ENCODE peak calls at places on chromosomes 3 and 15, in nine cellular contexts. One of them, this sample, is unnamed.

GRCh38 chr15:78565097-78565950 is at the start of gene CHRNA5:
- DNase-seq in right lobe of liver: peak; percentile 79
- DNase-seq in T1000: peak; percentile 72
- DNase-seq in anterior cingulate cortex: no peak
- DNase-seq in CD8-positive, alpha-beta memory T cell: peak; percentile 33
- DNase-seq in progenitor cell of endocrine pancreas: peak; percentile 95
- DNase-seq in activated T-helper 1 cell treated with anti-CD3 and anti-CD28 coated beads, Interleukin-2, amount 50 U/mL, for 16 hours: peak; percentile 45
- DNase-seq in tibial nerve: peak; percentile 44
- DNase-seq in lower leg skin: peak; percentile 89
- DNase-seq in this sample: peak; percentile 78

GRCh38 chr15:74857082-74857655 is 14.2 kb upstream of the ULK3 start:
- DNase-seq in right lobe of liver: no peak
- DNase-seq in T1000: no peak
- DNase-seq in anterior cingulate cortex: no peak
- DNase-seq in CD8-positive, alpha-beta memory T cell: no peak
- DNase-seq in progenitor cell of endocrine pancreas: no peak
- DNase-seq in activated T-helper 1 cell treated with anti-CD3 and anti-CD28 coated beads, Interleukin-2, amount 50 U/mL, for 16 hours: no peak
- DNase-seq in tibial nerve: no peak
- DNase-seq in lower leg skin: no peak
- DNase-seq in this sample: peak; percentile 52

GRCh38 chr3:42701371-42702065 is 1.1 kb downstream of the HHATL start:
- DNase-seq in right lobe of liver: no peak
- DNase-seq in T1000: peak; percentile 14
- DNase-seq in anterior cingulate cortex: peak; percentile 49
- DNase-seq in CD8-positive, alpha-beta memory T cell: peak; percentile 49
- DNase-seq in progenitor cell of endocrine pancreas: peak; percentile 72
- DNase-seq in activated T-helper 1 cell treated with anti-CD3 and anti-CD28 coated beads, Interleukin-2, amount 50 U/mL, for 16 hours: peak; percentile 23
- DNase-seq in tibial nerve: no peak
- DNase-seq in lower leg skin: no peak
- DNase-seq in this sample: peak; percentile 27

GRCh38 chr15:82960766-82961165 is 8.2 kb upstream of the HOMER2 start:
- DNase-seq in right lobe of liver: no peak
- DNase-seq in T1000: no peak
- DNase-seq in anterior cingulate cortex: no peak
- DNase-seq in CD8-positive, alpha-beta memory T cell: no peak
- DNase-seq in progenitor cell of endocrine pancreas: no peak
- DNase-seq in activated T-helper 1 cell treated with anti-CD3 and anti-CD28 coated beads, Interleukin-2, amount 50 U/mL, for 16 hours: no peak
- DNase-seq in tibial nerve: no peak
- DNase-seq in lower leg skin: no peak
- DNase-seq in this sample: no peak

GRCh38 chr15:24848050-24848449 is 106.7 kb upstream of the SNRPN start:
- DNase-seq in right lobe of liver: no peak
- DNase-seq in T1000: no peak
- DNase-seq in anterior cingulate cortex: no peak
- DNase-seq in CD8-positive, alpha-beta memory T cell: no peak
- DNase-seq in progenitor cell of endocrine pancreas: peak; percentile 31
- DNase-seq in activated T-helper 1 cell treated with anti-CD3 and anti-CD28 coated beads, Interleukin-2, amount 50 U/mL, for 16 hours: no peak
- DNase-seq in tibial nerve: no peak
- DNase-seq in lower leg skin: no peak
- DNase-seq in this sample: no peak

GRCh38 chr3:57998366-57999283 is 9.6 kb upstream of the FLNB start:
- DNase-seq in right lobe of liver: no peak
- DNase-seq in T1000: no peak
- DNase-seq in anterior cingulate cortex: no peak
- DNase-seq in CD8-positive, alpha-beta memory T cell: no peak
- DNase-seq in progenitor cell of endocrine pancreas: no peak
- DNase-seq in activated T-helper 1 cell treated with anti-CD3 and anti-CD28 coated beads, Interleukin-2, amount 50 U/mL, for 16 hours: no peak
- DNase-seq in tibial nerve: no peak
- DNase-seq in lower leg skin: no peak
- DNase-seq in this sample: peak; percentile 38

GRCh38 chr3:151903501-151903991 is 30.1 kb downstream of the SUCNR1 start:
- DNase-seq in right lobe of liver: no peak
- DNase-seq in T1000: no peak
- DNase-seq in anterior cingulate cortex: no peak
- DNase-seq in CD8-positive, alpha-beta memory T cell: no peak
- DNase-seq in progenitor cell of endocrine pancreas: no peak
- DNase-seq in activated T-helper 1 cell treated with anti-CD3 and anti-CD28 coated beads, Interleukin-2, amount 50 U/mL, for 16 hours: no peak
- DNase-seq in tibial nerve: no peak
- DNase-seq in lower leg skin: no peak
- DNase-seq in this sample: no peak

GRCh38 chr3:77372634-77373346 is 332.9 kb downstream of the ROBO2 start:
- DNase-seq in right lobe of liver: no peak
- DNase-seq in T1000: no peak
- DNase-seq in anterior cingulate cortex: no peak
- DNase-seq in CD8-positive, alpha-beta memory T cell: no peak
- DNase-seq in progenitor cell of endocrine pancreas: no peak
- DNase-seq in activated T-helper 1 cell treated with anti-CD3 and anti-CD28 coated beads, Interleukin-2, amount 50 U/mL, for 16 hours: no peak
- DNase-seq in tibial nerve: no peak
- DNase-seq in lower leg skin: no peak
- DNase-seq in this sample: no peak

GRCh38 chr15:52505141-52505540 is 23.5 kb downstream of the MYO5A start:
- DNase-seq in right lobe of liver: no peak
- DNase-seq in T1000: no peak
- DNase-seq in anterior cingulate cortex: no peak
- DNase-seq in CD8-positive, alpha-beta memory T cell: no peak
- DNase-seq in progenitor cell of endocrine pancreas: no peak
- DNase-seq in activated T-helper 1 cell treated with anti-CD3 and anti-CD28 coated beads, Interleukin-2, amount 50 U/mL, for 16 hours: no peak
- DNase-seq in tibial nerve: no peak
- DNase-seq in lower leg skin: peak; percentile 83
- DNase-seq in this sample: peak; percentile 60

GRCh38 chr3:186088335-186088734 is 20.6 kb downstream of the ETV5 start:
- DNase-seq in right lobe of liver: no peak
- DNase-seq in T1000: no peak
- DNase-seq in anterior cingulate cortex: no peak
- DNase-seq in CD8-positive, alpha-beta memory T cell: no peak
- DNase-seq in progenitor cell of endocrine pancreas: no peak
- DNase-seq in activated T-helper 1 cell treated with anti-CD3 and anti-CD28 coated beads, Interleukin-2, amount 50 U/mL, for 16 hours: no peak
- DNase-seq in tibial nerve: no peak
- DNase-seq in lower leg skin: no peak
- DNase-seq in this sample: no peak

GRCh38 chr3:145017959-145018358 is 1046.3 kb downstream of the DIPK2A start:
- DNase-seq in right lobe of liver: no peak
- DNase-seq in T1000: no peak
- DNase-seq in anterior cingulate cortex: no peak
- DNase-seq in CD8-positive, alpha-beta memory T cell: no peak
- DNase-seq in progenitor cell of endocrine pancreas: no peak
- DNase-seq in activated T-helper 1 cell treated with anti-CD3 and anti-CD28 coated beads, Interleukin-2, amount 50 U/mL, for 16 hours: no peak
- DNase-seq in tibial nerve: no peak
- DNase-seq in lower leg skin: no peak
- DNase-seq in this sample: no peak

GRCh38 chr3:192884831-192885356 is 32.8 kb downstream of the MB21D2 start:
- DNase-seq in right lobe of liver: no peak
- DNase-seq in T1000: no peak
- DNase-seq in anterior cingulate cortex: no peak
- DNase-seq in CD8-positive, alpha-beta memory T cell: no peak
- DNase-seq in progenitor cell of endocrine pancreas: no peak
- DNase-seq in activated T-helper 1 cell treated with anti-CD3 and anti-CD28 coated beads, Interleukin-2, amount 50 U/mL, for 16 hours: no peak
- DNase-seq in tibial nerve: no peak
- DNase-seq in lower leg skin: no peak
- DNase-seq in this sample: no peak

GRCh38 chr15:75153084-75153483 is 48.6 kb upstream of the C15orf39 start:
- DNase-seq in right lobe of liver: no peak
- DNase-seq in T1000: no peak
- DNase-seq in anterior cingulate cortex: no peak
- DNase-seq in CD8-positive, alpha-beta memory T cell: no peak
- DNase-seq in progenitor cell of endocrine pancreas: no peak
- DNase-seq in activated T-helper 1 cell treated with anti-CD3 and anti-CD28 coated beads, Interleukin-2, amount 50 U/mL, for 16 hours: no peak
- DNase-seq in tibial nerve: no peak
- DNase-seq in lower leg skin: no peak
- DNase-seq in this sample: peak; percentile 15

GRCh38 chr3:72756900-72757299 is 91.3 kb downstream of the SHQ1 start:
- DNase-seq in right lobe of liver: no peak
- DNase-seq in T1000: no peak
- DNase-seq in anterior cingulate cortex: no peak
- DNase-seq in CD8-positive, alpha-beta memory T cell: peak; percentile 62
- DNase-seq in progenitor cell of endocrine pancreas: no peak
- DNase-seq in activated T-helper 1 cell treated with anti-CD3 and anti-CD28 coated beads, Interleukin-2, amount 50 U/mL, for 16 hours: no peak
- DNase-seq in tibial nerve: no peak
- DNase-seq in lower leg skin: no peak
- DNase-seq in this sample: peak; percentile 95

GRCh38 chr3:161854232-161854771 is 357.7 kb downstream of the OTOL1 start:
- DNase-seq in right lobe of liver: no peak
- DNase-seq in T1000: peak; percentile 66
- DNase-seq in anterior cingulate cortex: no peak
- DNase-seq in CD8-positive, alpha-beta memory T cell: no peak
- DNase-seq in progenitor cell of endocrine pancreas: no peak
- DNase-seq in activated T-helper 1 cell treated with anti-CD3 and anti-CD28 coated beads, Interleukin-2, amount 50 U/mL, for 16 hours: no peak
- DNase-seq in tibial nerve: no peak
- DNase-seq in lower leg skin: no peak
- DNase-seq in this sample: peak; percentile 26

GRCh38 chr3:18507333-18507732 is 82.2 kb upstream of the SATB1 start:
- DNase-seq in right lobe of liver: no peak
- DNase-seq in T1000: no peak
- DNase-seq in anterior cingulate cortex: no peak
- DNase-seq in CD8-positive, alpha-beta memory T cell: no peak
- DNase-seq in progenitor cell of endocrine pancreas: no peak
- DNase-seq in activated T-helper 1 cell treated with anti-CD3 and anti-CD28 coated beads, Interleukin-2, amount 50 U/mL, for 16 hours: no peak
- DNase-seq in tibial nerve: no peak
- DNase-seq in lower leg skin: no peak
- DNase-seq in this sample: peak; percentile 22

GRCh38 chr3:123618768-123619484 is 34.1 kb upstream of the HACD2 start:
- DNase-seq in right lobe of liver: no peak
- DNase-seq in T1000: peak; percentile 8
- DNase-seq in anterior cingulate cortex: peak; percentile 44
- DNase-seq in CD8-positive, alpha-beta memory T cell: no peak
- DNase-seq in progenitor cell of endocrine pancreas: no peak
- DNase-seq in activated T-helper 1 cell treated with anti-CD3 and anti-CD28 coated beads, Interleukin-2, amount 50 U/mL, for 16 hours: no peak
- DNase-seq in tibial nerve: peak; percentile 60
- DNase-seq in lower leg skin: peak; percentile 76
- DNase-seq in this sample: peak; percentile 7

GRCh38 chr3:23550402-23550801 is 255.4 kb upstream of the UBE2E1 start:
- DNase-seq in right lobe of liver: no peak
- DNase-seq in T1000: no peak
- DNase-seq in anterior cingulate cortex: no peak
- DNase-seq in CD8-positive, alpha-beta memory T cell: no peak
- DNase-seq in progenitor cell of endocrine pancreas: no peak
- DNase-seq in activated T-helper 1 cell treated with anti-CD3 and anti-CD28 coated beads, Interleukin-2, amount 50 U/mL, for 16 hours: no peak
- DNase-seq in tibial nerve: no peak
- DNase-seq in lower leg skin: no peak
- DNase-seq in this sample: peak; percentile 48

GRCh38 chr3:42236611-42237010 is 29.4 kb downstream of the CCK start:
- DNase-seq in right lobe of liver: no peak
- DNase-seq in T1000: no peak
- DNase-seq in anterior cingulate cortex: no peak
- DNase-seq in CD8-positive, alpha-beta memory T cell: no peak
- DNase-seq in progenitor cell of endocrine pancreas: no peak
- DNase-seq in activated T-helper 1 cell treated with anti-CD3 and anti-CD28 coated beads, Interleukin-2, amount 50 U/mL, for 16 hours: no peak
- DNase-seq in tibial nerve: no peak
- DNase-seq in lower leg skin: no peak
- DNase-seq in this sample: no peak

GRCh38 chr15:61702224-61703120 is 357.8 kb downstream of the VPS13C start:
- DNase-seq in right lobe of liver: no peak
- DNase-seq in T1000: no peak
- DNase-seq in anterior cingulate cortex: no peak
- DNase-seq in CD8-positive, alpha-beta memory T cell: no peak
- DNase-seq in progenitor cell of endocrine pancreas: no peak
- DNase-seq in activated T-helper 1 cell treated with anti-CD3 and anti-CD28 coated beads, Interleukin-2, amount 50 U/mL, for 16 hours: no peak
- DNase-seq in tibial nerve: no peak
- DNase-seq in lower leg skin: no peak
- DNase-seq in this sample: no peak

GRCh38 chr3:43155464-43156121 is 49.7 kb upstream of the POMGNT2 start:
- DNase-seq in right lobe of liver: no peak
- DNase-seq in T1000: peak; percentile 45
- DNase-seq in anterior cingulate cortex: peak; percentile 40
- DNase-seq in CD8-positive, alpha-beta memory T cell: no peak
- DNase-seq in progenitor cell of endocrine pancreas: peak; percentile 32
- DNase-seq in activated T-helper 1 cell treated with anti-CD3 and anti-CD28 coated beads, Interleukin-2, amount 50 U/mL, for 16 hours: no peak
- DNase-seq in tibial nerve: peak; percentile 55
- DNase-seq in lower leg skin: peak; percentile 68
- DNase-seq in this sample: no peak

GRCh38 chr3:120177907-120178306 is 83.7 kb upstream of the GSK3B start:
- DNase-seq in right lobe of liver: no peak
- DNase-seq in T1000: no peak
- DNase-seq in anterior cingulate cortex: no peak
- DNase-seq in CD8-positive, alpha-beta memory T cell: no peak
- DNase-seq in progenitor cell of endocrine pancreas: no peak
- DNase-seq in activated T-helper 1 cell treated with anti-CD3 and anti-CD28 coated beads, Interleukin-2, amount 50 U/mL, for 16 hours: no peak
- DNase-seq in tibial nerve: no peak
- DNase-seq in lower leg skin: no peak
- DNase-seq in this sample: no peak

GRCh38 chr3:172367205-172368105 is 80.8 kb downstream of the GHSR start:
- DNase-seq in right lobe of liver: no peak
- DNase-seq in T1000: no peak
- DNase-seq in anterior cingulate cortex: no peak
- DNase-seq in CD8-positive, alpha-beta memory T cell: no peak
- DNase-seq in progenitor cell of endocrine pancreas: no peak
- DNase-seq in activated T-helper 1 cell treated with anti-CD3 and anti-CD28 coated beads, Interleukin-2, amount 50 U/mL, for 16 hours: no peak
- DNase-seq in tibial nerve: no peak
- DNase-seq in lower leg skin: no peak
- DNase-seq in this sample: no peak

GRCh38 chr3:156751461-156752025 is 74.6 kb upstream of the LEKR1 start:
- DNase-seq in right lobe of liver: no peak
- DNase-seq in T1000: peak; percentile 23
- DNase-seq in anterior cingulate cortex: no peak
- DNase-seq in CD8-positive, alpha-beta memory T cell: no peak
- DNase-seq in progenitor cell of endocrine pancreas: no peak
- DNase-seq in activated T-helper 1 cell treated with anti-CD3 and anti-CD28 coated beads, Interleukin-2, amount 50 U/mL, for 16 hours: no peak
- DNase-seq in tibial nerve: peak; percentile 14
- DNase-seq in lower leg skin: peak; percentile 63
- DNase-seq in this sample: no peak

GRCh38 chr3:121914081-121914998 is 20.1 kb downstream of the SLC15A2 start:
- DNase-seq in right lobe of liver: no peak
- DNase-seq in T1000: no peak
- DNase-seq in anterior cingulate cortex: no peak
- DNase-seq in CD8-positive, alpha-beta memory T cell: no peak
- DNase-seq in progenitor cell of endocrine pancreas: no peak
- DNase-seq in activated T-helper 1 cell treated with anti-CD3 and anti-CD28 coated beads, Interleukin-2, amount 50 U/mL, for 16 hours: no peak
- DNase-seq in tibial nerve: no peak
- DNase-seq in lower leg skin: no peak
- DNase-seq in this sample: no peak

GRCh38 chr3:163018067-163018466 is 1521.5 kb downstream of the OTOL1 start:
- DNase-seq in right lobe of liver: no peak
- DNase-seq in T1000: no peak
- DNase-seq in anterior cingulate cortex: no peak
- DNase-seq in CD8-positive, alpha-beta memory T cell: no peak
- DNase-seq in progenitor cell of endocrine pancreas: no peak
- DNase-seq in activated T-helper 1 cell treated with anti-CD3 and anti-CD28 coated beads, Interleukin-2, amount 50 U/mL, for 16 hours: no peak
- DNase-seq in tibial nerve: no peak
- DNase-seq in lower leg skin: no peak
- DNase-seq in this sample: no peak

GRCh38 chr15:90774731-90775521 is 57.8 kb downstream of the BLM start:
- DNase-seq in right lobe of liver: no peak
- DNase-seq in T1000: peak; percentile 8
- DNase-seq in anterior cingulate cortex: no peak
- DNase-seq in CD8-positive, alpha-beta memory T cell: no peak
- DNase-seq in progenitor cell of endocrine pancreas: no peak
- DNase-seq in activated T-helper 1 cell treated with anti-CD3 and anti-CD28 coated beads, Interleukin-2, amount 50 U/mL, for 16 hours: no peak
- DNase-seq in tibial nerve: no peak
- DNase-seq in lower leg skin: no peak
- DNase-seq in this sample: no peak

GRCh38 chr3:185439745-185440466 is 58.9 kb downstream of the TMEM41A start:
- DNase-seq in right lobe of liver: no peak
- DNase-seq in T1000: no peak
- DNase-seq in anterior cingulate cortex: no peak
- DNase-seq in CD8-positive, alpha-beta memory T cell: no peak
- DNase-seq in progenitor cell of endocrine pancreas: no peak
- DNase-seq in activated T-helper 1 cell treated with anti-CD3 and anti-CD28 coated beads, Interleukin-2, amount 50 U/mL, for 16 hours: no peak
- DNase-seq in tibial nerve: no peak
- DNase-seq in lower leg skin: no peak
- DNase-seq in this sample: no peak

GRCh38 chr3:187738400-187739124 is 6.7 kb downstream of the BCL6 start:
- DNase-seq in right lobe of liver: peak; percentile 87
- DNase-seq in T1000: peak; percentile 65
- DNase-seq in anterior cingulate cortex: peak; percentile 88
- DNase-seq in CD8-positive, alpha-beta memory T cell: peak; percentile 65
- DNase-seq in progenitor cell of endocrine pancreas: peak; percentile 64
- DNase-seq in activated T-helper 1 cell treated with anti-CD3 and anti-CD28 coated beads, Interleukin-2, amount 50 U/mL, for 16 hours: peak; percentile 48
- DNase-seq in tibial nerve: peak; percentile 74
- DNase-seq in lower leg skin: peak; percentile 92
- DNase-seq in this sample: peak; percentile 76

GRCh38 chr15:91948001-91948608 is 94.6 kb downstream of the SLCO3A1 start:
- DNase-seq in right lobe of liver: no peak
- DNase-seq in T1000: peak; percentile 7
- DNase-seq in anterior cingulate cortex: no peak
- DNase-seq in CD8-positive, alpha-beta memory T cell: no peak
- DNase-seq in progenitor cell of endocrine pancreas: no peak
- DNase-seq in activated T-helper 1 cell treated with anti-CD3 and anti-CD28 coated beads, Interleukin-2, amount 50 U/mL, for 16 hours: no peak
- DNase-seq in tibial nerve: no peak
- DNase-seq in lower leg skin: no peak
- DNase-seq in this sample: no peak

GRCh38 chr3:42224658-42225421 is 41.1 kb downstream of the CCK start:
- DNase-seq in right lobe of liver: no peak
- DNase-seq in T1000: no peak
- DNase-seq in anterior cingulate cortex: no peak
- DNase-seq in CD8-positive, alpha-beta memory T cell: no peak
- DNase-seq in progenitor cell of endocrine pancreas: no peak
- DNase-seq in activated T-helper 1 cell treated with anti-CD3 and anti-CD28 coated beads, Interleukin-2, amount 50 U/mL, for 16 hours: no peak
- DNase-seq in tibial nerve: no peak
- DNase-seq in lower leg skin: no peak
- DNase-seq in this sample: no peak

This sample was measured in OCI-LY7.